ENCODE peak calls at places on chromosomes 3 and 15, in six cellular contexts. One of them, this sample, is unnamed.

GRCh38 chr3:126934991-126935390 is 47.9 kb upstream of the PLXNA1 start:
- DNase-seq in CD4-positive, alpha-beta T cell: no peak
- DNase-seq in NCI-H1930: no peak
- DNase-seq in T-helper 1 cell: no peak
- DNase-seq in HFF-Myc: no peak
- DNase-seq in left colon: no peak
- DNase-seq in this sample: no peak

GRCh38 chr15:90143176-90143655 is 40.9 kb upstream of the IDH2 start:
- DNase-seq in HFF-Myc: no peak
- DNase-seq in left colon: peak
- DNase-seq in NCI-H1930: no peak
- DNase-seq in CD4-positive, alpha-beta T cell: peak
- DNase-seq in T-helper 1 cell: peak
- DNase-seq in this sample: peak

GRCh38 chr15:89101302-89102191 is 13.3 kb downstream of the ABHD2 start:
- DNase-seq in NCI-H1930: no peak
- DNase-seq in left colon: peak
- DNase-seq in CD4-positive, alpha-beta T cell: no peak
- DNase-seq in T-helper 1 cell: no peak
- DNase-seq in HFF-Myc: peak
- DNase-seq in this sample: peak

GRCh38 chr15:78358114-78358513 is 18.0 kb downstream of the CRABP1 start:
- DNase-seq in CD4-positive, alpha-beta T cell: no peak
- DNase-seq in T-helper 1 cell: no peak
- DNase-seq in NCI-H1930: no peak
- DNase-seq in HFF-Myc: no peak
- DNase-seq in left colon: no peak
- DNase-seq in this sample: no peak

GRCh38 chr3:100518983-100519382 is 26.6 kb downstream of the TMEM45A start:
- DNase-seq in T-helper 1 cell: no peak
- DNase-seq in left colon: no peak
- DNase-seq in CD4-positive, alpha-beta T cell: no peak
- DNase-seq in NCI-H1930: no peak
- DNase-seq in HFF-Myc: no peak
- DNase-seq in this sample: peak

GRCh38 chr3:29576181-29576580 is 295.3 kb downstream of the RBMS3 start:
- DNase-seq in HFF-Myc: no peak
- DNase-seq in left colon: no peak
- DNase-seq in T-helper 1 cell: no peak
- DNase-seq in CD4-positive, alpha-beta T cell: no peak
- DNase-seq in NCI-H1930: no peak
- DNase-seq in this sample: peak

GRCh38 chr15:78750566-78750965 is 60.7 kb downstream of the ADAMTS7 start:
- DNase-seq in left colon: peak
- DNase-seq in HFF-Myc: no peak
- DNase-seq in NCI-H1930: no peak
- DNase-seq in T-helper 1 cell: no peak
- DNase-seq in CD4-positive, alpha-beta T cell: no peak
- DNase-seq in this sample: no peak

GRCh38 chr15:22916606-22917350 is 63.4 kb downstream of the CYFIP1 start:
- DNase-seq in CD4-positive, alpha-beta T cell: no peak
- DNase-seq in T-helper 1 cell: no peak
- DNase-seq in NCI-H1930: no peak
- DNase-seq in left colon: no peak
- DNase-seq in HFF-Myc: no peak
- DNase-seq in this sample: no peak

GRCh38 chr3:48564022-48564421 is 441 bp upstream of the UCN2 start:
- DNase-seq in CD4-positive, alpha-beta T cell: no peak
- DNase-seq in T-helper 1 cell: no peak
- DNase-seq in HFF-Myc: no peak
- DNase-seq in NCI-H1930: no peak
- DNase-seq in left colon: peak
- DNase-seq in this sample: peak

GRCh38 chr15:72559781-72560180 is 85.7 kb downstream of the ARIH1 start:
- DNase-seq in left colon: no peak
- DNase-seq in HFF-Myc: no peak
- DNase-seq in NCI-H1930: no peak
- DNase-seq in CD4-positive, alpha-beta T cell: no peak
- DNase-seq in T-helper 1 cell: no peak
- DNase-seq in this sample: no peak

GRCh38 chr3:138440137-138440536 is 5.7 kb downstream of the ESYT3 start:
- DNase-seq in HFF-Myc: no peak
- DNase-seq in CD4-positive, alpha-beta T cell: no peak
- DNase-seq in T-helper 1 cell: no peak
- DNase-seq in NCI-H1930: no peak
- DNase-seq in left colon: no peak
- DNase-seq in this sample: no peak

GRCh38 chr15:37134699-37135131 is 34.4 kb upstream of the MEIS2 start:
- DNase-seq in CD4-positive, alpha-beta T cell: no peak
- DNase-seq in T-helper 1 cell: no peak
- DNase-seq in NCI-H1930: no peak
- DNase-seq in left colon: no peak
- DNase-seq in HFF-Myc: no peak
- DNase-seq in this sample: no peak

GRCh38 chr15:51782357-51782896 is 31.0 kb downstream of the TMOD2 start:
- DNase-seq in left colon: no peak
- DNase-seq in CD4-positive, alpha-beta T cell: no peak
- DNase-seq in T-helper 1 cell: no peak
- DNase-seq in HFF-Myc: no peak
- DNase-seq in NCI-H1930: no peak
- DNase-seq in this sample: peak

GRCh38 chr3:126679831-126680677 is 24.0 kb upstream of the CHCHD6 start:
- DNase-seq in left colon: no peak
- DNase-seq in HFF-Myc: no peak
- DNase-seq in NCI-H1930: no peak
- DNase-seq in T-helper 1 cell: no peak
- DNase-seq in CD4-positive, alpha-beta T cell: no peak
- DNase-seq in this sample: no peak

GRCh38 chr3:12198301-12198700 is 39.6 kb upstream of the TIMP4 start:
- DNase-seq in HFF-Myc: no peak
- DNase-seq in CD4-positive, alpha-beta T cell: no peak
- DNase-seq in NCI-H1930: no peak
- DNase-seq in left colon: no peak
- DNase-seq in T-helper 1 cell: no peak
- DNase-seq in this sample: no peak

GRCh38 chr15:99925661-99926461 is 192.6 kb upstream of the LYSMD4 start:
- DNase-seq in NCI-H1930: peak
- DNase-seq in left colon: peak
- DNase-seq in HFF-Myc: no peak
- DNase-seq in T-helper 1 cell: peak
- DNase-seq in CD4-positive, alpha-beta T cell: peak
- DNase-seq in this sample: peak

GRCh38 chr3:178658694-178659315 is 122.6 kb downstream of the KCNMB2 start:
- DNase-seq in HFF-Myc: no peak
- DNase-seq in left colon: no peak
- DNase-seq in NCI-H1930: no peak
- DNase-seq in CD4-positive, alpha-beta T cell: no peak
- DNase-seq in T-helper 1 cell: no peak
- DNase-seq in this sample: no peak

GRCh38 chr3:51977449-51978142 is 2.7 kb downstream of the ABHD14A start:
- DNase-seq in T-helper 1 cell: no peak
- DNase-seq in HFF-Myc: no peak
- DNase-seq in CD4-positive, alpha-beta T cell: no peak
- DNase-seq in left colon: no peak
- DNase-seq in NCI-H1930: no peak
- DNase-seq in this sample: no peak

GRCh38 chr3:81929697-81930096 is 168.3 kb upstream of the GBE1 start:
- DNase-seq in T-helper 1 cell: no peak
- DNase-seq in NCI-H1930: peak
- DNase-seq in CD4-positive, alpha-beta T cell: no peak
- DNase-seq in HFF-Myc: no peak
- DNase-seq in left colon: no peak
- DNase-seq in this sample: no peak

GRCh38 chr3:71039332-71039731 is 544.2 kb downstream of the FOXP1 start:
- DNase-seq in T-helper 1 cell: no peak
- DNase-seq in NCI-H1930: no peak
- DNase-seq in HFF-Myc: no peak
- DNase-seq in left colon: no peak
- DNase-seq in CD4-positive, alpha-beta T cell: peak
- DNase-seq in this sample: no peak

GRCh38 chr3:65402597-65402996 is 636.1 kb downstream of the MAGI1 start:
- DNase-seq in NCI-H1930: no peak
- DNase-seq in HFF-Myc: peak
- DNase-seq in T-helper 1 cell: no peak
- DNase-seq in left colon: peak
- DNase-seq in CD4-positive, alpha-beta T cell: no peak
- DNase-seq in this sample: peak

This sample was measured in foreskin keratinocyte.